ENCODE peak calls at places on chromosomes 11 and 22, in five cellular contexts. S is HAP-1, N is A549, W is lower lobe of right lung, M is left lung. X is an unnamed sample.

GRCh38 chr11:17431139-17431538 is 42.7 kb upstream of the KCNJ11 start:
- DNase-seq in W (no peak), M (no peak), N (no peak), S (no peak), X (no peak)

GRCh38 chr11:26993965-26994446 is at the start of gene FIBIN:
- DNase-seq in S (no peak), N (no peak), M (peak; percentile 79), W (peak; percentile 46), X (no peak)

GRCh38 chr11:12824281-12825041 is 150.2 kb downstream of the TEAD1 start:
- DNase-seq in S (no peak), M (no peak), W (no peak), N (no peak), X (no peak)

GRCh38 chr22:17960695-17961442 is 63.5 kb downstream of the MICAL3 start:
- DNase-seq in W (no peak), M (no peak), N (no peak), S (no peak), X (no peak)

GRCh38 chr11:1942541-1943260 is 4.4 kb upstream of the MRPL23 start:
- DNase-seq in N (no peak), S (no peak), W (peak; percentile 30), M (peak; percentile 44), X (peak; percentile 37)

GRCh38 chr22:41963453-41964105 is 5.7 kb upstream of the SEPTIN3 start:
- DNase-seq in S (no peak), N (no peak), W (peak; percentile 67), M (no peak), X (no peak)

GRCh38 chr11:31355131-31355530 is 14.4 kb downstream of the DCDC1 start:
- DNase-seq in N (no peak), M (no peak), W (no peak), S (no peak), X (no peak)

GRCh38 chr11:26297179-26297970 is 34.6 kb upstream of the ANO3 start:
- DNase-seq in N (peak; percentile 18), W (no peak), M (no peak), S (peak; percentile 62), X (no peak)

GRCh38 chr11:11568651-11569229 is 53.1 kb downstream of the GALNT18 start:
- DNase-seq in S (no peak), N (no peak), M (no peak), W (no peak), X (no peak)

GRCh38 chr22:35589071-35589735 is 27.9 kb downstream of the MB start:
- DNase-seq in N (peak; percentile 87), M (peak; percentile 60), S (no peak), W (no peak), X (peak; percentile 94)

GRCh38 chr11:107018274-107018901 is at the start of gene GUCY1A2:
- DNase-seq in M (peak; percentile 65), W (peak; percentile 42), N (no peak), S (no peak), X (peak; percentile 23)

GRCh38 chr11:3920148-3920852 is 64.8 kb downstream of the STIM1 start:
- DNase-seq in N (no peak), M (no peak), W (peak; percentile 54), S (no peak), X (peak; percentile 80)

GRCh38 chr22:38949889-38950405 is 7.5 kb upstream of the APOBEC3A start:
- DNase-seq in M (peak; percentile 53), S (no peak), N (no peak), W (peak; percentile 44), X (no peak)

GRCh38 chr11:111059726-111060125 is 185.8 kb upstream of the POU2AF2 start:
- DNase-seq in M (no peak), W (no peak), S (no peak), N (no peak), X (no peak)

GRCh38 chr11:12675951-12676711 is 1.9 kb downstream of the TEAD1 start:
- DNase-seq in M (no peak), S (peak; percentile 45), N (no peak), W (no peak), X (peak; percentile 72)

GRCh38 chr11:100632970-100633452 is 54.1 kb upstream of the ARHGAP42 start:
- DNase-seq in M (no peak), W (peak; percentile 70), S (no peak), N (no peak), X (peak; percentile 37)

GRCh38 chr11:123885570-123885969 is at the start of gene TMEM225:
- DNase-seq in W (no peak), M (no peak), N (no peak), S (no peak), X (no peak)

GRCh38 chr11:66157182-66157864 is 87.3 kb downstream of the PACS1 start:
- DNase-seq in M (no peak), S (no peak), W (no peak), N (no peak), X (no peak)

GRCh38 chr11:67396587-67397398 is 4.9 kb downstream of the PPP1CA start:
- DNase-seq in S (no peak), W (no peak), M (peak; percentile 61), N (no peak), X (no peak)

GRCh38 chr11:78231962-78232459 is 43.3 kb downstream of the USP35 start:
- DNase-seq in S (no peak), N (no peak), W (no peak), M (no peak), X (no peak)

GRCh38 chr11:134471341-134472187 is 59.5 kb upstream of the B3GAT1 start:
- DNase-seq in N (no peak), S (no peak), M (no peak), W (no peak), X (no peak)

GRCh38 chr22:49435596-49435995 is 392.1 kb downstream of the BRD1 start:
- DNase-seq in S (no peak), N (no peak), W (no peak), M (no peak), X (no peak)
- H3K9me3 ChIP-seq in S (no peaks in the 10 kb centered on the region), N (no peaks in the 10 kb centered on the region), W (no peaks in the 10 kb centered on the region), M (no peaks in the 10 kb centered on the region), X (peaks cover 11% of the 10 kb centered on the region)

GRCh38 chr11:72972541-72973128 is 158.4 kb downstream of the ATG16L2 start:
- DNase-seq in N (no peak), S (no peak), W (no peak), M (no peak), X (no peak)
- H3K4me1 ChIP-seq in N (peaks cover 6% of the 10 kb centered on the region), S (peaks cover 11% of the 10 kb centered on the region), W (peaks cover 38% of the 10 kb centered on the region), M (peaks cover 9% of the 10 kb centered on the region), X (peaks cover 11% of the 10 kb centered on the region)

GRCh38 chr22:47332246-47332980 is 570.0 kb downstream of the TBC1D22A start:
- DNase-seq in N (no peak), M (peak; percentile 54), W (no peak), S (no peak), X (no peak)

GRCh38 chr22:47334596-47334995 is 572.1 kb downstream of the TBC1D22A start:
- DNase-seq in W (no peak), N (no peak), M (no peak), S (no peak), X (no peak)

GRCh38 chr22:47333625-47334024 is 571.2 kb downstream of the TBC1D22A start:
- DNase-seq in N (no peak), W (no peak), S (no peak), M (no peak), X (peak; percentile 31)

GRCh38 chr22:47329727-47330653 is 567.5 kb downstream of the TBC1D22A start:
- DNase-seq in W (no peak), M (peak; percentile 28), N (no peak), S (no peak), X (no peak)

DNA sequence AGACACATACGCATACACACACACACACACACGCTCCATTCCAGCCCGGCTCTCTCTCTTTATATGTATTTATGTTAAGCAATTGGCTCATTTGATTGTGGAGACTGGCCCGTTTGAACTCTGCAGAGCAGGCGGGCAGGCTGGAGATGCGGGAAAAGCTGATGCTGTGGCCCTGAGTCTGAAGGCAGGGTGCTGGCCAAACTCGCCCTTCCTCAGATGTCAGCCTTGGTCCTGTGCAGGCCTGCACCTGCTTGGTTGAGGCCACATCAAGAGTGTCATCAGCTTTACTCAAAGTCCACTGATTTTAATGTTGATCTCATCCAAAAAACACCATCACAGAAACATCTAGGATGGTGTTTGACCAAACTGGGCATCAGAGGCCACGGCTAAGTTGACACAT is 569.3 kb downstream of the TBC1D22A start:
- DNase-seq in M (peak; percentile 28), W (no peak), S (no peak), N (no peak), X (no peak)
- H3K9me3 ChIP-seq in M (no peaks in the 10 kb centered on the region), W (peaks cover 14% of the 10 kb centered on the region), S (no peaks in the 10 kb centered on the region), N (peaks cover 9% of the 10 kb centered on the region), X (peaks cover 3% of the 10 kb centered on the region)

GRCh38 chr11:120702656-120703055 is 191.1 kb downstream of the GRIK4 start:
- DNase-seq in S (no peak), W (no peak), N (no peak), M (no peak), X (no peak)
- H3K4me1 ChIP-seq in S (no peaks in the 10 kb centered on the region), W (no peaks in the 10 kb centered on the region), N (no peaks in the 10 kb centered on the region), M (no peaks in the 10 kb centered on the region), X (no peaks in the 10 kb centered on the region)

GRCh38 chr22:47446821-47447810 is 684.7 kb downstream of the TBC1D22A start:
- DNase-seq in M (peak; percentile 43), N (no peak), W (no peak), S (no peak), X (no peak)

GRCh38 chr22:47445212-47445611 is 682.8 kb downstream of the TBC1D22A start:
- DNase-seq in N (no peak), W (no peak), S (no peak), M (peak; percentile 8), X (no peak)

GRCh38 chr22:47444746-47445065 is 682.3 kb downstream of the TBC1D22A start:
- DNase-seq in W (no peak), M (peak; percentile 55), S (no peak), N (no peak), X (no peak)

GRCh38 chr22:47445716-47446290 is 683.4 kb downstream of the TBC1D22A start:
- DNase-seq in M (peak; percentile 37), W (no peak), N (no peak), S (no peak), X (no peak)

GRCh38 chr22:47446331-47446730 is 683.9 kb downstream of the TBC1D22A start:
- DNase-seq in N (no peak), M (peak; percentile 50), W (no peak), S (no peak), X (no peak)
- H3K9me3 ChIP-seq in N (no peaks in the 10 kb centered on the region), M (no peaks in the 10 kb centered on the region), W (peaks cover 4% of the 10 kb centered on the region), S (no peaks in the 10 kb centered on the region), X (peaks cover 2% of the 10 kb centered on the region)

GRCh38 chr11:96960926-96961325 is 571.1 kb downstream of the JRKL start:
- DNase-seq in S (no peak), N (no peak), W (no peak), M (no peak), X (no peak)
- H3K4me1 ChIP-seq in S (no peaks in the 10 kb centered on the region), N (no peaks in the 10 kb centered on the region), W (no peaks in the 10 kb centered on the region), M (no peaks in the 10 kb centered on the region), X (no peaks in the 10 kb centered on the region)

GRCh38 chr11:132082566-132082965 is 712.2 kb downstream of the NTM start:
- DNase-seq in S (no peak), M (no peak), W (no peak), N (no peak), X (no peak)
- H3K9me3 ChIP-seq in S (no peaks in the 10 kb centered on the region), M (no peaks in the 10 kb centered on the region), W (peaks cover 31% of the 10 kb centered on the region), N (no peaks in the 10 kb centered on the region), X (no peaks in the 10 kb centered on the region)

X was measured in SJSA1.